ENCODE peak calls at places on chromosomes 7 and 10, in seven cellular contexts. One of them, this sample, is unnamed.

GRCh38 chr10:12549297-12549696 is 199.9 kb downstream of the CAMK1D start:
- DNase-seq in stimulated activated CD8-positive, alpha-beta memory T cell treated with anti-CD3 and anti-CD28 coated beads, Interleukin-7, amount 100 ng/mL, for 24 hours: no peak
- DNase-seq in head of caudate nucleus: no peak
- DNase-seq in DMS 273 treated with DMSO at 0.1 percent for 48 hours: no peak
- DNase-seq in Kasumi-1: no peak
- DNase-seq in ureter: no peak
- DNase-seq in lung: no peak
- DNase-seq in this sample: no peak

GRCh38 chr10:102504179-102504975 is 605 bp downstream of the SUFU start:
- DNase-seq in stimulated activated CD8-positive, alpha-beta memory T cell treated with anti-CD3 and anti-CD28 coated beads, Interleukin-7, amount 100 ng/mL, for 24 hours: no peak
- DNase-seq in head of caudate nucleus: peak; percentile 22
- DNase-seq in DMS 273 treated with DMSO at 0.1 percent for 48 hours: no peak
- DNase-seq in Kasumi-1: peak; percentile 85
- DNase-seq in ureter: peak; percentile 64
- DNase-seq in lung: peak; percentile 48
- DNase-seq in this sample: peak; percentile 9

GRCh38 chr10:123203393-123204126 is 49.4 kb downstream of the BUB3 start:
- DNase-seq in stimulated activated CD8-positive, alpha-beta memory T cell treated with anti-CD3 and anti-CD28 coated beads, Interleukin-7, amount 100 ng/mL, for 24 hours: no peak
- DNase-seq in head of caudate nucleus: no peak
- DNase-seq in DMS 273 treated with DMSO at 0.1 percent for 48 hours: no peak
- DNase-seq in Kasumi-1: no peak
- DNase-seq in ureter: no peak
- DNase-seq in lung: no peak
- DNase-seq in this sample: no peak

GRCh38 chr7:107678110-107678753 is 17.6 kb downstream of the SLC26A4 start:
- DNase-seq in stimulated activated CD8-positive, alpha-beta memory T cell treated with anti-CD3 and anti-CD28 coated beads, Interleukin-7, amount 100 ng/mL, for 24 hours: no peak
- DNase-seq in head of caudate nucleus: no peak
- DNase-seq in DMS 273 treated with DMSO at 0.1 percent for 48 hours: no peak
- DNase-seq in Kasumi-1: no peak
- DNase-seq in ureter: no peak
- DNase-seq in lung: no peak
- DNase-seq in this sample: no peak

GRCh38 chr10:20970044-20970443 is 72.9 kb upstream of the NEBL start:
- DNase-seq in stimulated activated CD8-positive, alpha-beta memory T cell treated with anti-CD3 and anti-CD28 coated beads, Interleukin-7, amount 100 ng/mL, for 24 hours: no peak
- DNase-seq in head of caudate nucleus: no peak
- DNase-seq in DMS 273 treated with DMSO at 0.1 percent for 48 hours: no peak
- DNase-seq in Kasumi-1: no peak
- DNase-seq in ureter: no peak
- DNase-seq in lung: no peak
- DNase-seq in this sample: no peak

GRCh38 chr10:133528296-133528844 is 1.2 kb downstream of the CYP2E1 start:
- DNase-seq in stimulated activated CD8-positive, alpha-beta memory T cell treated with anti-CD3 and anti-CD28 coated beads, Interleukin-7, amount 100 ng/mL, for 24 hours: no peak
- DNase-seq in head of caudate nucleus: no peak
- DNase-seq in DMS 273 treated with DMSO at 0.1 percent for 48 hours: no peak
- DNase-seq in Kasumi-1: no peak
- DNase-seq in ureter: no peak
- DNase-seq in lung: no peak
- DNase-seq in this sample: no peak

GRCh38 chr7:36473454-36474282 is 84.0 kb downstream of the ANLN start:
- DNase-seq in stimulated activated CD8-positive, alpha-beta memory T cell treated with anti-CD3 and anti-CD28 coated beads, Interleukin-7, amount 100 ng/mL, for 24 hours: no peak
- DNase-seq in head of caudate nucleus: peak; percentile 83
- DNase-seq in DMS 273 treated with DMSO at 0.1 percent for 48 hours: no peak
- DNase-seq in Kasumi-1: peak; percentile 47
- DNase-seq in ureter: no peak
- DNase-seq in lung: no peak
- DNase-seq in this sample: no peak

GRCh38 chr10:13633689-13634088 is 46.9 kb downstream of the PRPF18 start:
- DNase-seq in stimulated activated CD8-positive, alpha-beta memory T cell treated with anti-CD3 and anti-CD28 coated beads, Interleukin-7, amount 100 ng/mL, for 24 hours: no peak
- DNase-seq in head of caudate nucleus: no peak
- DNase-seq in DMS 273 treated with DMSO at 0.1 percent for 48 hours: no peak
- DNase-seq in Kasumi-1: no peak
- DNase-seq in ureter: no peak
- DNase-seq in lung: no peak
- DNase-seq in this sample: no peak